ENCODE peak calls at places on chromosomes 5 and 9, in seven cellular contexts. Y, V, X, E, G, T and S are unnamed samples.

GRCh38 chr5:53123702-53124101 is 14.1 kb upstream of the MOCS2 start:
- DNase-seq in Y (no peak), V (no peak), X (no peak), E (no peak), G (no peak), T (no peak), S (no peak)

GRCh38 chr5:175572922-175573321 is 84.9 kb upstream of the HRH2 start:
- DNase-seq in Y (no peak), V (no peak), X (no peak), E (no peak), G (no peak), T (no peak), S (no peak)

GRCh38 chr5:169417676-169418075 is 116.7 kb upstream of the SLIT3 start:
- DNase-seq in Y (no peak), V (no peak), X (no peak), E (no peak), G (no peak), T (no peak), S (no peak)

GRCh38 chr5:172879434-172879828 is 45.4 kb downstream of the ERGIC1 start:
- DNase-seq in Y (no peak), V (no peak), X (no peak), E (no peak), G (no peak), T (no peak), S (no peak)

GRCh38 chr5:172834570-172835245 is 657 bp downstream of the ERGIC1 start:
- DNase-seq in Y (no peak), V (peak), X (no peak), E (no peak), G (no peak), T (peak), S (no peak)

GRCh38 chr5:62077387-62077786 is 228.6 kb upstream of the KIF2A start:
- DNase-seq in Y (no peak), V (no peak), X (no peak), E (no peak), G (no peak), T (no peak), S (no peak)

GRCh38 chr5:146662229-146662628 is 146.2 kb upstream of the GPR151 start:
- DNase-seq in Y (no peak), V (no peak), X (no peak), E (no peak), G (no peak), T (peak), S (peak)

GRCh38 chr5:59491944-59492343 is 401.6 kb downstream of the PDE4D start:
- DNase-seq in Y (no peak), V (no peak), X (no peak), E (no peak), G (no peak), T (no peak), S (no peak)

GRCh38 chr5:181052928-181053759 is 13.1 kb downstream of the BTNL9 start:
- DNase-seq in Y (no peak), V (peak), X (no peak), E (no peak), G (no peak), T (no peak), S (no peak)

GRCh38 chr5:59346987-59347386 is 546.5 kb downstream of the PDE4D start:
- DNase-seq in Y (no peak), V (no peak), X (no peak), E (no peak), G (no peak), T (no peak), S (no peak)

GRCh38 chr5:151670074-151670686 is 16.5 kb downstream of the SPARC start:
- DNase-seq in Y (no peak), V (no peak), X (no peak), E (no peak), G (no peak), T (no peak), S (no peak)

GRCh38 chr5:62684310-62684709 is 105.7 kb downstream of the LRRC70 start:
- DNase-seq in Y (no peak), V (no peak), X (no peak), E (no peak), G (no peak), T (no peak), S (no peak)

GRCh38 chr5:13985736-13986418 is 41.4 kb upstream of the DNAH5 start:
- DNase-seq in Y (no peak), V (no peak), X (no peak), E (peak), G (no peak), T (no peak), S (no peak)

GRCh38 chr9:33924978-33925797 is 108.2 kb downstream of the UBE2R2 start:
- DNase-seq in Y (peak), V (no peak), X (no peak), E (no peak), G (no peak), T (no peak), S (no peak)

GRCh38 chr9:126861707-126862460 is 1.4 kb downstream of the ZBTB34 start:
- DNase-seq in Y (no peak), V (no peak), X (no peak), E (no peak), G (no peak), T (no peak), S (no peak)

GRCh38 chr9:124180557-124180956 is 77.2 kb upstream of the NEK6 start:
- DNase-seq in Y (no peak), V (no peak), X (no peak), E (no peak), G (no peak), T (no peak), S (no peak)

GRCh38 chr5:72292411-72292810 is 27.6 kb downstream of the MRPS27 start:
- DNase-seq in Y (no peak), V (no peak), X (no peak), E (no peak), G (no peak), T (no peak), S (no peak)

GRCh38 chr5:151923865-151924264 is 786 bp downstream of the GLRA1 start:
- DNase-seq in Y (no peak), V (no peak), X (no peak), E (no peak), G (no peak), T (no peak), S (no peak)

GRCh38 chr9:135068776-135069415 is 18.6 kb upstream of the OLFM1 start:
- DNase-seq in Y (no peak), V (no peak), X (no peak), E (no peak), G (no peak), T (no peak), S (no peak)

GRCh38 chr5:158164648-158165047 is 305.7 kb upstream of the CLINT1 start:
- DNase-seq in Y (no peak), V (no peak), X (no peak), E (no peak), G (no peak), T (no peak), S (no peak)

GRCh38 chr5:40441733-40442132 is 238.0 kb upstream of the PTGER4 start:
- DNase-seq in Y (no peak), V (no peak), X (no peak), E (no peak), G (peak), T (no peak), S (peak)

GRCh38 chr9:114151426-114151956 is 3.8 kb upstream of the COL27A1 start:
- DNase-seq in Y (no peak), V (no peak), X (no peak), E (no peak), G (no peak), T (no peak), S (no peak)

GRCh38 chr5:71533142-71533541 is 54.0 kb upstream of the MCCC2 start:
- DNase-seq in Y (no peak), V (no peak), X (no peak), E (no peak), G (no peak), T (no peak), S (no peak)

GRCh38 chr5:179275381-179275878 is 69.8 kb downstream of the ADAMTS2 start:
- DNase-seq in Y (no peak), V (no peak), X (no peak), E (no peak), G (no peak), T (no peak), S (no peak)

GRCh38 chr9:85743290-85744128 is 1.8 kb upstream of the AGTPBP1 start:
- DNase-seq in Y (no peak), V (no peak), X (no peak), E (no peak), G (no peak), T (no peak), S (no peak)

GRCh38 chr5:90642706-90643229 is 84.2 kb downstream of the ADGRV1 start:
- DNase-seq in Y (no peak), V (no peak), X (no peak), E (no peak), G (no peak), T (no peak), S (no peak)

GRCh38 chr9:133727277-133727875 is 10.8 kb downstream of the SARDH start:
- DNase-seq in Y (no peak), V (no peak), X (no peak), E (peak), G (no peak), T (no peak), S (no peak)

GRCh38 chr5:144139586-144139985 is 30.9 kb downstream of the YIPF5 start:
- DNase-seq in Y (no peak), V (no peak), X (no peak), E (no peak), G (no peak), T (no peak), S (no peak)

GRCh38 chr9:134617246-134617645 is 24.4 kb upstream of the COL5A1 start:
- DNase-seq in Y (no peak), V (no peak), X (no peak), E (no peak), G (no peak), T (no peak), S (no peak)

GRCh38 chr5:72661405-72661804 is 154.2 kb upstream of the ZNF366 start:
- DNase-seq in Y (no peak), V (no peak), X (no peak), E (no peak), G (no peak), T (no peak), S (no peak)

GRCh38 chr9:131178382-131178781 is 53.0 kb downstream of the NUP214 start:
- DNase-seq in Y (peak), V (peak), X (peak), E (peak), G (peak), T (peak), S (peak)

GRCh38 chr9:122258886-122259415 is 5.7 kb downstream of the RBM18 start:
- DNase-seq in Y (no peak), V (no peak), X (no peak), E (no peak), G (no peak), T (no peak), S (no peak)

GRCh38 chr5:2187156-2187555 is 304.4 kb upstream of the IRX4 start:
- DNase-seq in Y (no peak), V (no peak), X (no peak), E (no peak), G (no peak), T (no peak), S (no peak)

GRCh38 chr9:116154334-116154975 is 864 bp downstream of the PAPPA start:
- DNase-seq in Y (no peak), V (no peak), X (no peak), E (no peak), G (no peak), T (no peak), S (no peak)

GRCh38 chr5:141811287-141812155 is 66.7 kb downstream of the PCDH1 start:
- DNase-seq in Y (peak), V (no peak), X (no peak), E (no peak), G (no peak), T (no peak), S (no peak)

GRCh38 chr5:93247126-93247525 is 333.9 kb downstream of the NR2F1-AS1 start:
- DNase-seq in Y (no peak), V (no peak), X (no peak), E (no peak), G (no peak), T (no peak), S (no peak)

GRCh38 chr5:135433626-135434426 is 13.3 kb downstream of the DCANP1 start:
- DNase-seq in Y (no peak), V (no peak), X (no peak), E (no peak), G (no peak), T (no peak), S (no peak)

GRCh38 chr9:30758726-30759446 is 1625.6 kb upstream of the ACO1 start:
- DNase-seq in Y (no peak), V (no peak), X (no peak), E (no peak), G (no peak), T (no peak), S (no peak)